ENCODE peak calls at places on chromosomes 12 and 14, in nine cellular contexts. G is PC-3; R is tibial nerve; J is transverse colon; S is CD8-positive, alpha-beta memory T cell; V is lower lobe of right lung; M is neural progenitor cell; H is mammary epithelial cell; L is fibroblast of lung. F is an unnamed sample. For H3K4me1 and H3K36me3, the result is how much of the 10 kb centered on the place peaks cover.

GRCh38 chr12:55983229-55983849 is 9.5 kb downstream of the RAB5B start:
- DNase-seq in J (no peak), G (no peak), V (no peak), S (no peak), R (no peak), M (no peak), H (no peak), L (no peak), F (no peak)

GRCh38 chr14:52405314-52405713 is 91.2 kb downstream of the PTGER2 start:
- DNase-seq in V (no peak), M (no peak), G (no peak), H (no peak), J (no peak), S (no peak), L (no peak), R (no peak), F (no peak)

GRCh38 chr12:48765753-48766162 is 23.1 kb downstream of the ADCY6 start:
- DNase-seq in J (no peak), H (no peak), R (no peak), S (no peak), G (no peak), L (no peak), V (no peak), M (no peak), F (no peak)

GRCh38 chr12:132284618-132285310 is 44.6 kb downstream of the GALNT9 start:
- DNase-seq in J (no peak), M (no peak), H (peak), R (no peak), V (peak), L (peak), G (peak), S (no peak), F (no peak)

GRCh38 chr12:90970471-90970870 is 15.5 kb upstream of the CCER1 start:
- DNase-seq in J (no peak), L (peak), R (no peak), H (peak), V (no peak), S (no peak), M (no peak), G (peak), F (no peak)

GRCh38 chr12:108516511-108517275 is 1.6 kb downstream of the FICD start:
- DNase-seq in R (no peak), L (peak), H (no peak), S (no peak), M (no peak), J (no peak), V (no peak), G (peak), F (no peak)

GRCh38 chr12:131090254-131091210 is 136.8 kb downstream of the ADGRD1 start:
- DNase-seq in L (no peak), J (peak), G (peak), V (peak), R (no peak), H (no peak), S (no peak), M (no peak), F (no peak)

GRCh38 chr14:93903342-93904184 is 23.6 kb upstream of the FAM181A start:
- DNase-seq in L (no peak), G (peak), R (no peak), V (no peak), M (peak), S (no peak), H (no peak), J (no peak), F (peak)

GRCh38 chr12:132166801-132167591 is 22.7 kb downstream of the NOC4L start:
- DNase-seq in V (no peak), M (no peak), L (no peak), J (no peak), G (no peak), R (no peak), S (no peak), H (no peak), F (no peak)

GRCh38 chr12:67477682-67478265 is 170.8 kb upstream of the DYRK2 start:
- DNase-seq in V (no peak), S (no peak), M (no peak), G (no peak), R (no peak), H (no peak), L (no peak), J (no peak), F (no peak)

DNA sequence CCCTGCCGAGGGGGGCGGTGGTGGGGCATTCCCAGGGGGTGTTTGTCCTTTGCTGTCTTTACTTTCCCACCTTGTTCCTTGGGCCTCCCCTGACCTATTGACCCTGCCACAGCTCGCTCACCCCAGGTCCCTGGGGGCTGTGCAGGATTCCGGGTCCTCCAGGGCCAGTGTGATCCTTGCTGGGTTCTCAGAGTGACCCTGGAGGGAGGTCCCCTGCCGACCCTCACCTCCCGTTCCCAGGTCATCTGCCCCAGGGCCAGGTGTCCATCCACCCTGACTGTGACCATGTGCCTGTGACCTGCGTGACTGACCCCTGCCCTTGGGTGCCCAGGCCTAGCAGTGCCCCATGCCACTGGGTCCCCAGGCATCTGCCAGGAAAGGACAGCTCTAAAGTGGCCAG is 23.8 kb downstream of the PACS2 start:
- DNase-seq in H (no peak), S (no peak), M (no peak), G (no peak), L (no peak), R (no peak), V (peak), J (no peak), F (no peak)
- H3K4me1 ChIP-seq in H (under half), S (under half), M (under half), G (under half), L (under half), R (half or more), V (under half), J (under half), F (under half)

DNA sequence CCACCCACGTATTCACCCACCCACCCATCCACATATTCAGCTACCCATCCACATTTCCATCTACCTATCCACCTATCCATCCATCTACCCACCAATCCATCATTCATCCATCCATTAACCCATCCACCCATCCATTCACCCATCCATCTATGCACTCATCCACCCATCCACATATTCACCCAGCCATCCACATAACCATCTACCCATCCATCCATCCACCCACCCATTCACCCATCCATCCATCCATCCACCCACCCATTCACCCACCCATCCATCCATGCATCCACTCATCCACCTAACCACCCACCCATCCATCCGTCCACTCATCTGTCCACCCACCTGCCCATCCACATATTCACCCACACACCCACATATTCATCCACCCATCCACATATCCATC is 70.5 kb downstream of the LGMN start:
- DNase-seq in R (no peak), G (no peak), S (no peak), L (no peak), M (no peak), H (no peak), J (no peak), V (no peak), F (no peak)
- H3K36me3 ChIP-seq in R (under half), G (under half), S (half or more), L (under half), M (under half), H (under half), J (under half), V (half or more), F (under half)

GRCh38 chr14:76293221-76293620 is 82.7 kb upstream of the ESRRB start:
- DNase-seq in G (no peak), J (no peak), S (no peak), L (no peak), M (no peak), R (no peak), V (no peak), H (no peak), F (no peak)
- H3K4me3 ChIP-seq in G (no peak), J (no peak), S (no peak), L (no peak), M (no peak), R (no peak), V (no peak), H (no peak), F (no peak)

DNA sequence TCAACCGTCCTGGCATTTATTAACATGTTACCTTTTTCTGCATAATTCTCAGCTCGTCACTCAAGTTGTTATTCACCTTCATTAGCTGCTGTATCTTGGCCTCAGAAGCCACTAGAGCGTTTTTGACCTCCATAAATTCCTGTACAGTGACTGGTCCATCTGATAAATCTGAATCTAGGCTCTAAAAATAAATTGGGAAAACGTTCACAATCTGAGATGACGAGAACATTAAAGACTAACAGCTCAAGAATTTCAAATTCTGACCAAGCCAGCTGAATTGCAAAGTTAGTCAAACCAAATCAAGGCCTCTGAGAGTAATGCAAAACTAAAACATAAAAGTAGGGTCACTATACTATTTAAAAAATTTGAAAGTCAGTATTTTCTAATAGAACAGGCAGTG is 45.0 kb downstream of the GIT2 start:
- DNase-seq in G (peak), R (no peak), H (peak), M (no peak), V (no peak), L (peak), J (no peak), S (no peak), F (peak)
- H3K4me1 ChIP-seq in G (under half), R (under half), H (under half), M (under half), V (under half), L (half or more), J (under half), S (under half), F (half or more)

GRCh38 chr12:12817611-12818010 is 4.5 kb downstream of the DDX47 start:
- DNase-seq in S (no peak), H (no peak), V (no peak), M (no peak), L (no peak), G (no peak), R (no peak), J (no peak), F (no peak)

GRCh38 chr12:12819221-12819620 is 6.1 kb downstream of the DDX47 start:
- DNase-seq in L (no peak), J (no peak), S (no peak), G (no peak), M (no peak), H (no peak), V (no peak), R (no peak), F (peak)

GRCh38 chr12:12819752-12820311 is 6.7 kb downstream of the DDX47 start:
- DNase-seq in H (peak), R (no peak), V (no peak), L (peak), G (peak), S (no peak), J (no peak), M (no peak), F (peak)

GRCh38 chr12:12821975-12822374 is 8.8 kb downstream of the DDX47 start:
- DNase-seq in M (no peak), V (no peak), R (no peak), S (no peak), L (no peak), J (no peak), G (no peak), H (no peak), F (no peak)

DNA sequence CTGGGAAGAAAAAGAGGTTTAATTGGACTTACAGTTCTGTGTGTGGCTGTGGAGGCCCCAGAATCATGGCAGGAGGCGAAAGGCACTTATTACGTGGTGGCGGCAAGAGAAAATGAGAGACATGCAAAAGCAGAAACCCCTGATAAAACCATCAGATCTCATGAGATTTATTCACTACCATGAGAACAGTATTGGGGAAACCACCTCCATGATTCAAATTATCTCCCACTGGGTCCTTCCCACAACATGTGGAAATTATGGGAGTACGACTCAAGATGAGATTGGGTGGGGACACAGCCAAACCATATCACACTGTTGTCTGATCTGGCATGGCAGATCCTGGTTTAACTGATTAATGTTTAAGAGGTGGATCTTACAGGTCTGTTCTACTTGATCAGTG is 5.5 kb downstream of the DDX47 start:
- DNase-seq in R (no peak), V (no peak), M (no peak), G (no peak), J (no peak), H (peak), L (peak), S (no peak), F (no peak)
- H3K36me3 ChIP-seq in R (under half), V (under half), M (under half), G (half or more), J (under half), H (under half), L (under half), S (under half), F (under half)

GRCh38 chr14:56199095-56199975 is 81.1 kb downstream of the PELI2 start:
- DNase-seq in G (no peak), H (peak), L (peak), M (no peak), V (no peak), S (no peak), J (no peak), R (peak), F (peak)
- H3K4me3 ChIP-seq in G (no peak), H (no peak), L (peak), M (no peak), V (no peak), S (no peak), J (no peak), R (no peak), F (peak)

GRCh38 chr14:91114079-91115065 is 499 bp downstream of the DGLUCY start:
- DNase-seq in V (peak), G (no peak), R (peak), S (peak), J (peak), H (peak), M (peak), L (peak), F (peak)
- H3K4me1 ChIP-seq in V (under half), G (under half), R (half or more), S (half or more), J (under half), H (half or more), M (under half), L (under half), F (under half)

F was measured in adipocyte.